ENCODE peak calls at places on chromosomes 1 and 21, in four cellular contexts. X, E, H and N are unnamed samples.

GRCh38 chr1:202283991-202284390 is 57.7 kb downstream of the UBE2T start:
- DNase-seq in X (no peak), E (no peak), H (no peak), N (no peak)

GRCh38 chr1:172325562-172325961 is 94.9 kb upstream of the C1orf105 start:
- DNase-seq in X (no peak), E (no peak), H (no peak), N (no peak)

GRCh38 chr1:154948079-154948478 is 7.8 kb downstream of the PBXIP1 start:
- DNase-seq in X (no peak), E (no peak), H (no peak), N (no peak)

GRCh38 chr1:245153081-245153644 is 1.6 kb upstream of the KIF26B start:
- DNase-seq in X (peak; percentile 43), E (no peak), H (peak; percentile 81), N (peak; percentile 93)

GRCh38 chr1:211135342-211135950 is 1.5 kb upstream of the KCNH1 start:
- DNase-seq in X (peak; percentile 29), E (peak; percentile 9), H (peak; percentile 29), N (peak; percentile 72)

GRCh38 chr1:238176441-238176840 is 285.7 kb upstream of the ZP4 start:
- DNase-seq in X (no peak), E (no peak), H (no peak), N (peak; percentile 21)

GRCh38 chr1:6041432-6042062 is 4.1 kb upstream of the KCNAB2 start:
- DNase-seq in X (no peak), E (no peak), H (peak; percentile 79), N (peak; percentile 79)

GRCh38 chr21:45331521-45332257 is 44.0 kb upstream of the POFUT2 start:
- DNase-seq in X (no peak), E (no peak), H (no peak), N (no peak)

GRCh38 chr1:185045793-185046441 is 559 bp downstream of the RNF2 start:
- DNase-seq in X (no peak), E (no peak), H (peak; percentile 81), N (peak; percentile 83)

GRCh38 chr1:29711582-29712274 is 475.4 kb downstream of the PTPRU start:
- DNase-seq in X (no peak), E (peak; percentile 30), H (no peak), N (no peak)

GRCh38 chr1:155050560-155051341 is at the start of gene ADAM15:
- DNase-seq in X (peak; percentile 66), E (no peak), H (peak; percentile 98), N (peak; percentile 93)

GRCh38 chr1:172928412-172928811 is 122.3 kb downstream of the TNFSF18 start:
- DNase-seq in X (no peak), E (no peak), H (no peak), N (no peak)

GRCh38 chr1:208211901-208212843 is 32.0 kb downstream of the PLXNA2 start:
- DNase-seq in X (no peak), E (no peak), H (no peak), N (no peak)

GRCh38 chr1:150808851-150809250 is 791 bp upstream of the CTSK start:
- DNase-seq in X (no peak), E (no peak), H (no peak), N (no peak)

GRCh38 chr1:58896211-58897183 is 112.7 kb upstream of the JUN start:
- DNase-seq in X (no peak), E (no peak), H (peak; percentile 75), N (no peak)

GRCh38 chr1:230236301-230236700 is 169.3 kb downstream of the GALNT2 start:
- DNase-seq in X (no peak), E (no peak), H (no peak), N (no peak)

GRCh38 chr1:162562452-162562828 is 918 bp downstream of the UAP1 start:
- DNase-seq in X (peak; percentile 29), E (no peak), H (no peak), N (no peak)

GRCh38 chr21:45282283-45283018 is 5.2 kb downstream of the POFUT2 start:
- DNase-seq in X (no peak), E (no peak), H (no peak), N (no peak)

GRCh38 chr1:150560011-150560438 is 10.8 kb downstream of the ADAMTSL4 start:
- DNase-seq in X (peak; percentile 67), E (no peak), H (peak; percentile 77), N (peak; percentile 92)

GRCh38 chr1:17316704-17317103 is 8.7 kb downstream of the PADI4 start:
- DNase-seq in X (no peak), E (no peak), H (no peak), N (no peak)

GRCh38 chr1:74392848-74393247 is 119.6 kb downstream of the LRRC53 start:
- DNase-seq in X (no peak), E (no peak), H (no peak), N (no peak)

GRCh38 chr1:64087768-64088167 is 115.7 kb upstream of the UBE2U start:
- DNase-seq in X (no peak), E (no peak), H (no peak), N (no peak)

GRCh38 chr21:36803051-36803709 is 104.3 kb downstream of the SIM2 start:
- DNase-seq in X (no peak), E (no peak), H (no peak), N (no peak)

GRCh38 chr1:117143172-117143571 is 21.6 kb upstream of the TRIM45 start:
- DNase-seq in X (no peak), E (no peak), H (no peak), N (no peak)

GRCh38 chr1:230108580-230108979 is 41.5 kb downstream of the GALNT2 start:
- DNase-seq in X (no peak), E (no peak), H (no peak), N (no peak)

GRCh38 chr1:235502601-235503332 is 1.5 kb downstream of the B3GALNT2 start:
- DNase-seq in X (no peak), E (no peak), H (no peak), N (peak; percentile 34)
- TF ChIP-seq JUNB in X (no peak), E (peak; percentile 85), H (no peak), N (no peak)

GRCh38 chr1:223708001-223708359 is 4.4 kb upstream of the CAPN2 start:
- DNase-seq in X (peak; percentile 91), E (no peak), H (no peak), N (no peak)
- H3K4me1 ChIP-seq in X (peaks cover 66% of the 10 kb centered on the region), E (peaks cover 3% of the 10 kb centered on the region), H (peaks cover 56% of the 10 kb centered on the region), N (no peaks in the 10 kb centered on the region)

GRCh38 chr1:204033321-204033720 is 39.6 kb upstream of the SOX13 start:
- DNase-seq in X (no peak), E (no peak), H (no peak), N (no peak)

GRCh38 chr1:204032642-204033235 is 40.2 kb upstream of the SOX13 start:
- DNase-seq in X (no peak), E (no peak), H (no peak), N (no peak)

GRCh38 chr1:204027446-204027845 is 45.5 kb upstream of the SOX13 start:
- DNase-seq in X (no peak), E (no peak), H (no peak), N (no peak)

GRCh38 chr1:204029016-204029415 is 43.9 kb upstream of the SOX13 start:
- DNase-seq in X (no peak), E (no peak), H (no peak), N (no peak)

DNA sequence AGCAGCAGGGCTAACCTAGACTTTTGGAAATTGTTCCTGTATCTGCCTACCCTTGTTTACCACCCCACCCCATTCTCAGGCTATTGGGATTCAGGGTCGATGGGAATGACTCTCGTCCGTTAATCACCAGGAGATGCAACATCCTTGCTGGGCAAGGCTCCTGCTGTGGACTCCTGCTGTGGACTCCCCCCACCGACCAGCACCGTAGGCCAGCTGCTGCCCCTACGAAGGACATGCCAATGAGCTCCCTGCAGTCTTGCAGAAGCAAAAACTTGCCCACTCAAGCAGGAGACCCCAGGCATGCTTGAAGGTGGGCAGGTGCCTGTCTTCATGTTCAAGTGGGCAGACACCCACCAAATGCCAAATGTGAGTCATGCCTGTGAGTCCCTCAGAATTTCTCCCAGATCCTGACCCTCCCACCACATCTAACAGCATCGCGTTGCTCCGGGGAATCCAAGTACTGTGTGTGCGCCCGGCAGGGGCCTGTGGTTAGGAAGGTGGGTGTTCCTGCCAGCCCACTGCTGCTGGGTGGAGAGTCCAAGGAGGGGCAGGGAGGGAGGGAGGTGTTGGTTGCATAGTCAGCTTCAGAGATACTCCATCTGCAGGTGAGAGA is 41.7 kb upstream of the SOX13 start:
- DNase-seq in X (no peak), E (no peak), H (no peak), N (no peak)
- H3K27me3 ChIP-seq in X (peaks cover 15% of the 10 kb centered on the region), E (peaks cover 5% of the 10 kb centered on the region), H (peaks cover 22% of the 10 kb centered on the region), N (no peaks in the 10 kb centered on the region)

GRCh38 chr1:96234299-96234698 is 487.3 kb upstream of the PTBP2 start:
- DNase-seq in X (peak; percentile 2), E (no peak), H (no peak), N (no peak)
- TF ChIP-seq JUNB in X (no peak), E (no peak), H (no peak), N (no peak)